ENCODE peak calls at places on chromosomes 12 and 14, in five cellular contexts. Q is NCI-H1930, U is endothelial cell of umbilical vein, T is AG08396, J is keratinocyte. C is an unnamed sample.

GRCh38 chr12:70667253-70667652 is 30.0 kb upstream of the PTPRB start:
- DNase-seq in J (no peak), Q (no peak), U (no peak), T (no peak), C (no peak)

GRCh38 chr14:56797569-56798446 is 12.5 kb downstream of the OTX2 start:
- DNase-seq in Q (no peak), U (no peak), T (no peak), J (no peak), C (no peak)

GRCh38 chr14:69750495-69750894 is 16.4 kb upstream of the SRSF5 start:
- DNase-seq in U (no peak), Q (no peak), T (no peak), J (no peak), C (no peak)

GRCh38 chr14:79708991-79709390 is 502.3 kb downstream of the DIO2 start:
- DNase-seq in T (no peak), J (peak), U (no peak), Q (peak), C (no peak)

GRCh38 chr12:48818831-48819590 is 715 bp downstream of the CACNB3 start:
- DNase-seq in Q (no peak), J (no peak), T (no peak), U (peak), C (no peak)

GRCh38 chr12:92070864-92071445 is 74.7 kb downstream of the BTG1 start:
- DNase-seq in Q (no peak), T (no peak), J (no peak), U (no peak), C (no peak)

GRCh38 chr12:48004039-48004940 is at the start of gene COL2A1:
- DNase-seq in U (peak), T (peak), Q (no peak), J (no peak), C (no peak)

GRCh38 chr14:68941820-68942219 is 37.3 kb downstream of the ACTN1 start:
- DNase-seq in J (peak), U (peak), Q (no peak), T (peak), C (no peak)

GRCh38 chr14:69580009-69580577 is 5.4 kb upstream of the CCDC177 start:
- DNase-seq in U (peak), T (peak), Q (peak), J (no peak), C (no peak)

GRCh38 chr14:100648474-100649172 is 61.4 kb upstream of the BEGAIN start:
- DNase-seq in U (no peak), J (no peak), T (no peak), Q (no peak), C (no peak)

GRCh38 chr12:121905746-121906145 is 12.6 kb upstream of the CFAP251 start:
- DNase-seq in U (no peak), Q (no peak), T (no peak), J (no peak), C (no peak)

GRCh38 chr14:68363841-68364711 is 428.8 kb downstream of the ZFP36L1 start:
- DNase-seq in T (no peak), Q (no peak), J (no peak), U (peak), C (no peak)

GRCh38 chr12:124758266-124759200 is 105.1 kb downstream of the SCARB1 start:
- DNase-seq in Q (no peak), T (no peak), J (no peak), U (no peak), C (no peak)

GRCh38 chr12:124493809-124494750 is 73.3 kb downstream of the NCOR2 start:
- DNase-seq in T (no peak), J (no peak), Q (no peak), U (no peak), C (no peak)

GRCh38 chr12:105100207-105100985 is 7.1 kb upstream of the WASHC4 start:
- DNase-seq in J (no peak), T (peak), Q (no peak), U (peak), C (no peak)

GRCh38 chr14:87411370-87411769 is 581.6 kb downstream of the GALC start:
- DNase-seq in J (no peak), Q (no peak), U (no peak), T (no peak), C (no peak)

GRCh38 chr14:63438065-63438757 is 105.0 kb downstream of the PPP2R5E start:
- DNase-seq in J (peak), T (peak), Q (no peak), U (peak), C (peak)

GRCh38 chr14:37585101-37585479 is 10.0 kb downstream of the FOXA1 start:
- DNase-seq in J (no peak), Q (no peak), T (no peak), U (no peak), C (no peak)

C was measured in pulmonary artery endothelial cell.